ENCODE peak calls at places on chromosomes 4 and X, in ten cellular contexts. X is HFF-Myc, F is neural progenitor cell, S is astrocyte of the spinal cord, R is endodermal cell, A is fibroblast of mammary gland, H is fibroblast of pulmonary artery, V is PC-9, G is IMR-90, C is GM06990. M is an unnamed sample.

GRCh38 chr4:180852743-180853142 is 1390.5 kb upstream of the TENM3 start:
- DNase-seq in X (no peak), F (no peak), S (no peak), R (no peak), A (no peak), H (no peak), V (no peak), G (no peak), C (no peak), M (no peak)

GRCh38 chr4:35963969-35964515 is 280.3 kb downstream of the ARAP2 start:
- DNase-seq in X (no peak), F (no peak), S (peak), R (no peak), A (no peak), H (peak), V (no peak), G (no peak), C (no peak), M (no peak)

GRCh38 chr4:105544517-105544916 is 7.9 kb upstream of the ARHGEF38 start:
- DNase-seq in X (no peak), F (no peak), S (no peak), R (no peak), A (peak), H (no peak), V (no peak), G (no peak), C (no peak), M (no peak)

GRCh38 chr4:139857021-139857420 is 191.4 kb downstream of the MGST2 start:
- DNase-seq in X (no peak), F (peak), S (no peak), R (no peak), A (no peak), H (no peak), V (peak), G (peak), C (no peak), M (no peak)

GRCh38 chrX:100677616-100678181 is 33.7 kb downstream of the SRPX2 start:
- DNase-seq in X (no peak), F (no peak), S (peak), R (no peak), A (peak), H (peak), V (no peak), G (peak), C (no peak), M (no peak)

GRCh38 chr4:5619913-5620625 is 88.3 kb downstream of the EVC2 start:
- DNase-seq in X (no peak), F (no peak), S (no peak), R (no peak), A (peak), H (no peak), V (no peak), G (no peak), C (no peak), M (no peak)

GRCh38 chr4:41213563-41214157 is 682 bp downstream of the APBB2 start:
- DNase-seq in X (no peak), F (no peak), S (no peak), R (no peak), A (no peak), H (no peak), V (no peak), G (no peak), C (no peak), M (peak)

GRCh38 chrX:48911407-48912182 is at the start of gene SLC35A2:
- DNase-seq in X (no peak), F (peak), S (peak), R (peak), A (peak), H (peak), V (peak), G (peak), C (peak), M (peak)

GRCh38 chr4:79334783-79335182 is 8.9 kb upstream of the NAA11 start:
- DNase-seq in X (no peak), F (no peak), S (no peak), R (no peak), A (no peak), H (no peak), V (no peak), G (no peak), C (no peak), M (no peak)

GRCh38 chrX:51860679-51861078 is 32.7 kb upstream of the MAGED1 start:
- DNase-seq in X (peak), F (peak), S (peak), R (peak), A (peak), H (peak), V (no peak), G (peak), C (no peak), M (peak)

GRCh38 chr4:126395661-126396060 is 1080.9 kb downstream of the FAT4 start:
- DNase-seq in X (no peak), F (no peak), S (peak), R (no peak), A (peak), H (peak), V (no peak), G (peak), C (no peak), M (no peak)

GRCh38 chr4:123297836-123298235 is 98.8 kb upstream of the SPRY1 start:
- DNase-seq in X (no peak), F (no peak), S (no peak), R (no peak), A (no peak), H (no peak), V (no peak), G (no peak), C (no peak), M (no peak)

GRCh38 chrX:866441-866990 is 235.9 kb downstream of the SHOX start:
- DNase-seq in X (no peak), F (no peak), S (no peak), R (peak), A (no peak), H (no peak), V (no peak), G (no peak), C (no peak), M (no peak)

GRCh38 chrX:152656890-152657289 is 19.2 kb downstream of the GABRQ start:
- DNase-seq in X (no peak), F (no peak), S (no peak), R (no peak), A (no peak), H (no peak), V (no peak), G (no peak), C (no peak), M (no peak)

GRCh38 chr4:156475322-156475721 is 496.3 kb downstream of the PDGFC start:
- DNase-seq in X (peak), F (peak), S (peak), R (no peak), A (peak), H (peak), V (no peak), G (peak), C (no peak), M (peak)

DNA sequence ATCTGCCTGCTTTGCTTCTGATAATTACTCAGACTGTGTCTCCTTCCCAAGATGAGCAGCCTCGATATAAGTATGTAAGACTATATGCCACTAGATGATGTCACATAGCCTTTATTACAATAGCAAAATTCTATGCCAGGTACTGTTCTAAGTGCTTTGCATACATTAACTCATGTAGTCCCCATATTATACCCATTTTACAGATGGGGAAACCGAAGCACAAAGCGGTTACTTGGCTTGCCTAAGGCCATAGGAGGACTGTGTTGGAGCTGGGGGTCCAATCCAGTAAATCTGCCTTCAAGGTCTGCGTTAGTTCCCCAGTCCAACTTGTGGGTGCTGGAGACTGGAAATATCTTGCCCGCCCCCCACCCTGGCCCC is 826 bp upstream of the SCML1 start:
- DNase-seq in X (no peak), F (no peak), S (no peak), R (no peak), A (no peak), H (no peak), V (no peak), G (no peak), C (no peak), M (no peak)
- H3K4me3 ChIP-seq in X (peak), F (peak), S (peak), R (peak), A (peak), H (peak), V (peak), G (peak), C (no peak), M (no peak)

DNA sequence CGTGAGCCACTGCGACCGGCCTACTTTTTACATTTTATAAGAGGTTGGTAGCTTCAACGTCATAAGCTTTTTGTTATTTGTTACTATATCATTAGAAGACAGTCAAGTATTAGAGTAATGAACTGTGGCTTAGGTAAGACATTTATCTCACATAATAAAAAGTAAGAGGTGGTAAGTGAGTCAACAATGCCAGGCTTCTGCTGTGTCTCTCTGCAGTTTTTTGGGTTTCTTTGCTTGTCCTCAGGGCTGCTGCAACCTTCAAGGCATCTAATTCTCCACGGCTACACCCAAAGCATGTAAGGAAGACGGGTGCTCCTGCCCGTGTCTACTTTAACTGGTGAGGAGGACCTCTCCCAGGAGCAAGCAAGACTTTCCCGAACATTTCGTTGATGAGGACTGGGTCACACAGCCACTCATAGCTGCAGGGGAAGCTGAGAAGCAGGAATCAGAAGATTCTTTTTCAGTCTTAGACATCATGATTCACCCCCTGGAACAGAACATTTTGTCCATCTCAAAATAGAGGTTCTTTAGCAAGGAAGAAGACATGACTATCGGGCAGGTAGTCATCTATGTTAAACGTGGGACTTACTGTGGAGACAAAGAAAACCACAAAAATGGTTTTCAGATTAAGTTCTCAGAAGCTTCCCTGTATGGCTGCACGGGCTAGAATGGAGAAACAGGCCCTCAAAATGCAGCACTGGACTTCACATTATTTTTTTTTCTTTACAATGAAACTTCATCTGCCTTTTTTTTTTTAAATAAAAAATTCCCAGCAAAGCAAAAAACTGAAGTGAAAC is 13.0 kb upstream of the RHOH start:
- DNase-seq in X (no peak), F (no peak), S (peak), R (no peak), A (peak), H (peak), V (no peak), G (no peak), C (no peak), M (peak)
- TF ChIP-seq CTCF in X (no peak), F (no peak), S (no peak), R (no peak), A (no peak), H (no peak), V (no peak), G (no peak), C (no peak), M (no peak)

GRCh38 chr4:6909113-6909969 is at the start of gene TBC1D14:
- DNase-seq in X (no peak), F (peak), S (peak), R (peak), A (peak), H (peak), V (peak), G (peak), C (peak), M (peak)

GRCh38 chr4:6909970-6910339 is 329 bp downstream of the TBC1D14 start:
- DNase-seq in X (no peak), F (peak), S (no peak), R (peak), A (no peak), H (no peak), V (no peak), G (no peak), C (no peak), M (peak)

GRCh38 chr4:6912412-6912811 is 2.8 kb downstream of the TBC1D14 start:
- DNase-seq in X (no peak), F (no peak), S (no peak), R (no peak), A (no peak), H (no peak), V (no peak), G (no peak), C (no peak), M (no peak)

GRCh38 chr4:6910340-6910959 is 824 bp downstream of the TBC1D14 start:
- DNase-seq in X (no peak), F (peak), S (no peak), R (peak), A (no peak), H (no peak), V (no peak), G (no peak), C (no peak), M (no peak)

DNA sequence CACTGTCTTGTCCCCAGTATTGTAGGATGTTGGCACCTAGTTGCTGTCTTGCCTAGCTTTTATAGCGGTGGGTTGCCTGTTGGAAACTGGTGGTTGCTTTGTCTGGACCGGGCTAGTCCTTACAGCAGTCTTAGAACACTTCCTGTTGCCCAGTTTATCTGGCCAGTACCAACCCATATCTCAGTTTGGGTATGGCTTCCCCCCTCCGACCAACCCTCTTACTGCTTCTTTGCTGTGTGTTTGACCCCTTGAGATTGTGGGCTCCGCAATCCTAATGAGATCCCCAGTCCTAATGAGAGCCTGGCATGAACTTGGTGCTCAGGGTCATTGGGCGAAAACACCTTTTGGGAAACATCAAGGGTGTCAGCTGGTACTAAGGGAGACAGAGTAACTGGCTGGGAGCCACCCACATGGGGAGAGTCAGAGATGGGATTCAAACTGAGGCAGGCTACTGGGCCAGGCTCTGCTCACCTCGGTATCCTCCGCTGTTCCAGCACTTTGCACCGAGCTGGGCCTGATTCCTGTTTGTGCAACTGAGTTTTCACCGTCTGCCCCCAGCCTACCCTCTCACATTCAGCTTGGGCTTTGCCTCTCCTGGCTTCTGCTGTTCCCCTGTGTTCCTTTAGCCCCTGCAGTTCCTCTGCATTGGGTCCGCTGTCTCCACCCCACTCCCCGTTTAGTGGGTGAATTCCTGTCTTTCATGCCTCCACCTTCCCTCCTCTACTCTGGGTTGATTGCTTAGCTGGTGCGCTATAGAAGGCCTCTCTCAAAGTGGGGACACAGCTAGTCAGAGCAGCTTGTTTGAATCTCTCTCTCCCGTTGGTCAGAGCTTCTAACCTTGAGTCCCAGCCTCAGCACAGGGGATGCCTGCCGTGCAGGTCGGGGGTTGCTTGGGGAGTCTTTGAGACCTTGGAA is 1.6 kb downstream of the TBC1D14 start:
- DNase-seq in X (no peak), F (no peak), S (no peak), R (no peak), A (no peak), H (no peak), V (no peak), G (no peak), C (no peak), M (no peak)
- H3K4me3 ChIP-seq in X (peak), F (peak), S (no peak), R (peak), A (no peak), H (no peak), V (peak), G (peak), C (peak), M (no peak)

GRCh38 chr4:54333657-54334056 is 104.6 kb downstream of the PDGFRA start:
- DNase-seq in X (no peak), F (peak), S (no peak), R (no peak), A (no peak), H (no peak), V (no peak), G (no peak), C (no peak), M (no peak)
- TF ChIP-seq CTCF in X (no peak), F (no peak), S (no peak), R (no peak), A (no peak), H (no peak), V (no peak), G (no peak), C (no peak), M (no peak)

GRCh38 chrX:74536142-74537010 is 78.0 kb downstream of the RLIM start:
- DNase-seq in X (no peak), F (peak), S (peak), R (peak), A (peak), H (peak), V (no peak), G (peak), C (peak), M (peak)
- H3K4me3 ChIP-seq in X (peak), F (peak), S (peak), R (peak), A (peak), H (peak), V (peak), G (peak), C (peak), M (peak)

GRCh38 chrX:25726539-25726938 is 411.6 kb upstream of the MAGEB18 start:
- DNase-seq in X (no peak), F (no peak), S (peak), R (no peak), A (no peak), H (no peak), V (no peak), G (no peak), C (no peak), M (no peak)

GRCh38 chrX:25717122-25717521 is 421.0 kb upstream of the MAGEB18 start:
- DNase-seq in X (no peak), F (no peak), S (no peak), R (no peak), A (no peak), H (no peak), V (no peak), G (no peak), C (no peak), M (no peak)

DNA sequence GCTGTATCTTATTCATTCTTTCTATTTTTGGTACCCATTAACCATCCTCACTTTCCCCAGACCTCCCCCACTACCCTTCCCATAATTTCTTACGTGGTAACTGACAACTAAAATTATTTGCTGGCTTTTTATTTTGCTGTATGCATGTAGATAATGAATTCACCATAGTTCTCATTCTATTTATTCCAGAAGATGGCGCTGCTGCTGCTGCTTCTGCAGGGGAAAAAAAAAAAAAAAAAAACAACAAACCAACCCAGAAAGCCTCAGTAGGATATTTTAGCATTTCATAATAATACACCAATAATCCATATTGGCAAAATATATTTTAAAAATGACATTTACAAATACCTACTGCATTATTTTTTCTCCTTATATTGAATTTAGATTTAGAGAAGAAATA is 416.6 kb upstream of the MAGEB18 start:
- DNase-seq in X (no peak), F (peak), S (peak), R (no peak), A (peak), H (peak), V (no peak), G (no peak), C (no peak), M (peak)
- TF ChIP-seq CTCF in X (no peak), F (peak), S (peak), R (peak), A (peak), H (peak), V (peak), G (peak), C (peak), M (no peak)

GRCh38 chrX:133783273-133783672 is 202.1 kb downstream of the GPC3 start:
- DNase-seq in X (no peak), F (no peak), S (no peak), R (no peak), A (no peak), H (no peak), V (no peak), G (no peak), C (peak), M (peak)
- H3K4me3 ChIP-seq in X (no peak), F (no peak), S (no peak), R (no peak), A (no peak), H (no peak), V (no peak), G (no peak), C (no peak), M (no peak)

GRCh38 chrX:3939967-3940610 is 226.6 kb upstream of the PRKX start:
- DNase-seq in X (no peak), F (peak), S (peak), R (no peak), A (peak), H (peak), V (peak), G (peak), C (no peak), M (peak)
- TF ChIP-seq CTCF in X (peak), F (peak), S (peak), R (peak), A (peak), H (peak), V (peak), G (peak), C (peak), M (peak)

GRCh38 chrX:38870386-38870895 is 69.2 kb downstream of the MID1IP1 start:
- DNase-seq in X (no peak), F (no peak), S (no peak), R (peak), A (peak), H (no peak), V (no peak), G (peak), C (no peak), M (no peak)
- H3K4me3 ChIP-seq in X (no peak), F (no peak), S (no peak), R (no peak), A (no peak), H (no peak), V (no peak), G (no peak), C (no peak), M (no peak)

M was measured in GM12865.